ENCODE peak calls at places on chromosomes 1 and 21, in five cellular contexts. H, C, Z, E and R are unnamed samples.

GRCh38 chr1:30099587-30099986 is 623.8 kb downstream of the MATN1 start:
- DNase-seq in H (no peak), C (no peak), Z (no peak), E (no peak), R (no peak)

GRCh38 chr1:1361982-1362423 is 3.6 kb upstream of the MXRA8 start:
- DNase-seq in H (no peak), C (peak), Z (peak), E (peak), R (peak)

GRCh38 chr1:202192770-202193613 is 607 bp upstream of the LGR6 start:
- DNase-seq in H (peak), C (peak), Z (no peak), E (peak), R (peak)

GRCh38 chr1:194071200-194071599 is 884.8 kb upstream of the B3GALT2 start:
- DNase-seq in H (no peak), C (no peak), Z (no peak), E (no peak), R (no peak)

GRCh38 chr1:151510020-151510405 is 1.2 kb upstream of the CGN start:
- DNase-seq in H (no peak), C (peak), Z (no peak), E (no peak), R (no peak)

GRCh38 chr1:12478612-12478985 is 139.4 kb downstream of the DHRS3 start:
- DNase-seq in H (no peak), C (peak), Z (no peak), E (peak), R (no peak)

GRCh38 chr1:83761084-83761760 is 237.7 kb downstream of the TTLL7 start:
- DNase-seq in H (no peak), C (no peak), Z (no peak), E (no peak), R (no peak)

GRCh38 chr21:42337830-42338729 is 12.7 kb downstream of the TFF2 start:
- DNase-seq in H (peak), C (peak), Z (peak), E (peak), R (peak)

GRCh38 chr1:219573158-219573557 is 39.7 kb downstream of the ZC3H11B start:
- DNase-seq in H (no peak), C (no peak), Z (no peak), E (no peak), R (no peak)

GRCh38 chr1:183932412-183932811 is 105.1 kb downstream of the COLGALT2 start:
- DNase-seq in H (no peak), C (no peak), Z (peak), E (peak), R (peak)

GRCh38 chr1:98221926-98222325 is 301.1 kb upstream of the DPYD start:
- DNase-seq in H (no peak), C (no peak), Z (no peak), E (no peak), R (no peak)

GRCh38 chr1:235012436-235013210 is 116.0 kb downstream of the TOMM20 start:
- DNase-seq in H (no peak), C (no peak), Z (no peak), E (no peak), R (no peak)

GRCh38 chr1:244349103-244349531 is 102.6 kb downstream of the ADSS2 start:
- DNase-seq in H (no peak), C (no peak), Z (peak), E (peak), R (peak)

GRCh38 chr1:175129997-175130648 is 62.5 kb downstream of the KIAA0040 start:
- DNase-seq in H (no peak), C (no peak), Z (no peak), E (no peak), R (no peak)

GRCh38 chr1:16153110-16153998 is 2.5 kb downstream of the EPHA2 start:
- DNase-seq in H (no peak), C (no peak), Z (no peak), E (no peak), R (no peak)

GRCh38 chr1:3926956-3927355 is 26.9 kb upstream of the C1orf174 start:
- DNase-seq in H (no peak), C (no peak), Z (no peak), E (no peak), R (no peak)

GRCh38 chr1:39671433-39671792 is 494 bp downstream of the NT5C1A start:
- DNase-seq in H (no peak), C (no peak), Z (no peak), E (peak), R (no peak)

GRCh38 chr1:25688390-25689119 is 72.0 kb downstream of the MAN1C1 start:
- DNase-seq in H (no peak), C (no peak), Z (no peak), E (peak), R (no peak)

GRCh38 chr1:47948126-47948525 is 49.1 kb downstream of the TRABD2B start:
- DNase-seq in H (no peak), C (no peak), Z (no peak), E (no peak), R (no peak)

GRCh38 chr1:224757508-224757907 is 141.4 kb downstream of the CNIH3 start:
- DNase-seq in H (no peak), C (no peak), Z (no peak), E (no peak), R (no peak)

GRCh38 chr21:44718571-44718970 is 7.2 kb upstream of the TSPEAR start:
- DNase-seq in H (no peak), C (peak), Z (no peak), E (no peak), R (no peak)

GRCh38 chr1:231923461-231924132 is 297.0 kb downstream of the DISC1 start:
- DNase-seq in H (no peak), C (no peak), Z (no peak), E (no peak), R (no peak)

GRCh38 chr1:154989195-154989860 is 4.1 kb upstream of the LENEP start:
- DNase-seq in H (no peak), C (peak), Z (no peak), E (no peak), R (no peak)

GRCh38 chr1:20100632-20101355 is 18.5 kb downstream of the PLA2G2D start:
- DNase-seq in H (no peak), C (peak), Z (no peak), E (no peak), R (peak)

GRCh38 chr1:180358649-180359048 is 128.6 kb downstream of the LHX4 start:
- DNase-seq in H (no peak), C (no peak), Z (no peak), E (peak), R (no peak)

GRCh38 chr1:33256701-33257387 is 552 bp downstream of the ZNF362 start:
- DNase-seq in H (peak), C (peak), Z (peak), E (peak), R (peak)

GRCh38 chr1:228405979-228406265 is 713 bp downstream of the TRIM11 start:
- DNase-seq in H (no peak), C (no peak), Z (no peak), E (no peak), R (no peak)

GRCh38 chr1:44283524-44284173 is 70.4 kb downstream of the DMAP1 start:
- DNase-seq in H (no peak), C (no peak), Z (no peak), E (no peak), R (no peak)